ENCODE peak calls at places on chromosomes 12 and 14, in seven cellular contexts. U, A, F, V, Q, D and R are unnamed samples.

GRCh38 chr14:20682435-20683124 is 1.8 kb upstream of the RNASE4 start:
- DNase-seq in U (peak; percentile 83), A (peak; percentile 94), F (peak; percentile 88), V (peak; percentile 85), Q (no peak), D (no peak), R (peak; percentile 90)

GRCh38 chr12:116380066-116380465 is 102.6 kb upstream of the MED13L start:
- DNase-seq in U (no peak), A (no peak), F (no peak), V (no peak), Q (no peak), D (no peak), R (no peak)

GRCh38 chr14:58919262-58919661 is 269.2 kb upstream of the DAAM1 start:
- DNase-seq in U (no peak), A (no peak), F (no peak), V (no peak), Q (no peak), D (peak; percentile 26), R (no peak)

GRCh38 chr12:114611145-114612018 is 72.6 kb downstream of the TBX3 start:
- DNase-seq in U (no peak), A (peak; percentile 100), F (no peak), V (no peak), Q (no peak), D (no peak), R (no peak)

GRCh38 chr14:61355892-61356325 is 34.5 kb downstream of the PRKCH start:
- DNase-seq in U (no peak), A (peak; percentile 1), F (peak; percentile 98), V (no peak), Q (peak; percentile 54), D (no peak), R (peak; percentile 98)

GRCh38 chr14:52079239-52079956 is 10.5 kb upstream of the NID2 start:
- DNase-seq in U (no peak), A (peak; percentile 71), F (no peak), V (no peak), Q (no peak), D (no peak), R (no peak)

GRCh38 chr14:32075636-32076277 is 1.3 kb upstream of the ARHGAP5 start:
- DNase-seq in U (peak; percentile 23), A (peak; percentile 34), F (no peak), V (peak; percentile 49), Q (no peak), D (no peak), R (peak; percentile 45)

GRCh38 chr12:51675062-51675803 is 84.2 kb downstream of the SCN8A start:
- DNase-seq in U (no peak), A (no peak), F (no peak), V (no peak), Q (no peak), D (no peak), R (no peak)

GRCh38 chr14:51167587-51168219 is 72.3 kb upstream of the TMX1 start:
- DNase-seq in U (no peak), A (no peak), F (no peak), V (no peak), Q (no peak), D (no peak), R (no peak)

GRCh38 chr12:119942386-119942785 is 46.6 kb upstream of the BICDL1 start:
- DNase-seq in U (no peak), A (no peak), F (no peak), V (no peak), Q (no peak), D (no peak), R (no peak)

GRCh38 chr12:97985834-97986233 is 523.2 kb downstream of the RMST start:
- DNase-seq in U (no peak), A (no peak), F (no peak), V (no peak), Q (no peak), D (no peak), R (no peak)

GRCh38 chr12:121992059-121992879 is 29.4 kb upstream of the BCL7A start:
- DNase-seq in U (no peak), A (peak; percentile 39), F (no peak), V (no peak), Q (no peak), D (peak; percentile 96), R (no peak)

GRCh38 chr12:63318933-63319332 is 167.9 kb upstream of the AVPR1A start:
- DNase-seq in U (no peak), A (no peak), F (no peak), V (no peak), Q (no peak), D (no peak), R (no peak)

GRCh38 chr14:75518625-75519024 is 3.6 kb upstream of the BATF start:
- DNase-seq in U (peak; percentile 53), A (peak; percentile 41), F (peak; percentile 12), V (no peak), Q (no peak), D (no peak), R (peak; percentile 61)

GRCh38 chr12:53726946-53727309 is 324 bp downstream of the CALCOCO1 start:
- DNase-seq in U (no peak), A (no peak), F (no peak), V (no peak), Q (no peak), D (no peak), R (no peak)

GRCh38 chr12:69509308-69509736 is 39.1 kb downstream of the FRS2 start:
- DNase-seq in U (peak; percentile 16), A (no peak), F (no peak), V (peak; percentile 40), Q (no peak), D (no peak), R (no peak)

GRCh38 chr14:92539875-92540274 is 26.3 kb downstream of the RIN3 start:
- DNase-seq in U (no peak), A (no peak), F (no peak), V (no peak), Q (no peak), D (no peak), R (no peak)

GRCh38 chr14:21534576-21534975 is 8.4 kb upstream of the SALL2 start:
- DNase-seq in U (no peak), A (no peak), F (no peak), V (no peak), Q (no peak), D (no peak), R (no peak)

GRCh38 chr14:90545966-90546751 is 149.3 kb downstream of the CALM1 start:
- DNase-seq in U (no peak), A (no peak), F (no peak), V (peak; percentile 76), Q (no peak), D (no peak), R (no peak)

GRCh38 chr12:93896427-93896826 is 219.3 kb downstream of the CRADD start:
- DNase-seq in U (no peak), A (no peak), F (no peak), V (peak; percentile 24), Q (no peak), D (no peak), R (no peak)

GRCh38 chr14:24243336-24243836 is 963 bp upstream of the TINF2 start:
- DNase-seq in U (peak; percentile 48), A (peak; percentile 72), F (no peak), V (no peak), Q (no peak), D (no peak), R (no peak)

GRCh38 chr14:103125098-103126070 is 2.1 kb downstream of the TNFAIP2 start:
- DNase-seq in U (no peak), A (no peak), F (no peak), V (no peak), Q (no peak), D (no peak), R (no peak)
- TF ChIP-seq JUND in U (no peak), A (no peak), F (no peak), V (no peak), Q (no peak), D (no peak), R (no peak)

GRCh38 chr12:64890873-64891468 is 66.5 kb downstream of the TBC1D30 start:
- DNase-seq in U (peak; percentile 67), A (peak; percentile 61), F (peak; percentile 51), V (peak; percentile 54), Q (no peak), D (no peak), R (peak; percentile 89)
- TF ChIP-seq JUND in U (no peak), A (no peak), F (no peak), V (no peak), Q (peak; percentile 15), D (no peak), R (no peak)

GRCh38 chr12:95909871-95910270 is 32.5 kb downstream of the CCDC38 start:
- DNase-seq in U (no peak), A (no peak), F (no peak), V (no peak), Q (no peak), D (no peak), R (no peak)
- TF ChIP-seq JUND in U (no peak), A (no peak), F (no peak), V (no peak), Q (no peak), D (no peak), R (no peak)

GRCh38 chr14:36313898-36314297 is 6.5 kb downstream of the MBIP start:
- DNase-seq in U (peak; percentile 12), A (peak; percentile 34), F (no peak), V (no peak), Q (no peak), D (no peak), R (peak; percentile 42)

GRCh38 chr14:36315159-36315853 is 5.1 kb downstream of the MBIP start:
- DNase-seq in U (peak; percentile 28), A (no peak), F (no peak), V (no peak), Q (no peak), D (peak; percentile 7), R (no peak)

GRCh38 chr14:36317650-36318049 is 2.8 kb downstream of the MBIP start:
- DNase-seq in U (no peak), A (no peak), F (no peak), V (no peak), Q (no peak), D (no peak), R (no peak)

GRCh38 chr14:36316131-36316530 is 4.3 kb downstream of the MBIP start:
- DNase-seq in U (no peak), A (no peak), F (no peak), V (no peak), Q (no peak), D (no peak), R (no peak)

GRCh38 chr14:36313206-36313605 is 7.2 kb downstream of the MBIP start:
- DNase-seq in U (no peak), A (no peak), F (no peak), V (no peak), Q (no peak), D (no peak), R (no peak)
- TF ChIP-seq JUND in U (no peak), A (no peak), F (no peak), V (no peak), Q (no peak), D (no peak), R (no peak)